ENCODE peak calls at places on chromosome 1, in four cellular contexts. One of them, this sample, is unnamed.

GRCh38 chr1:157960773-157961172 is 32.7 kb upstream of the KIRREL1 start:
- DNase-seq in sigmoid colon: no peak
- DNase-seq in breast epithelium: no peak
- DNase-seq in left lung: no peak
- DNase-seq in this sample: no peak

GRCh38 chr1:115555446-115555845 is 86.3 kb upstream of the VANGL1 start:
- DNase-seq in sigmoid colon: no peak
- DNase-seq in left lung: no peak
- DNase-seq in breast epithelium: no peak
- DNase-seq in this sample: no peak

GRCh38 chr1:6962956-6963915 is 178.0 kb downstream of the CAMTA1 start:
- DNase-seq in left lung: no peak
- DNase-seq in sigmoid colon: peak; percentile 71
- DNase-seq in breast epithelium: no peak
- DNase-seq in this sample: no peak

GRCh38 chr1:206706298-206706791 is 21.6 kb downstream of the MAPKAPK2 start:
- DNase-seq in left lung: no peak
- DNase-seq in breast epithelium: no peak
- DNase-seq in sigmoid colon: peak; percentile 82
- DNase-seq in this sample: peak; percentile 81

GRCh38 chr1:64982134-64982533 is 15.8 kb upstream of the JAK1 start:
- DNase-seq in left lung: no peak
- DNase-seq in sigmoid colon: no peak
- DNase-seq in breast epithelium: no peak
- DNase-seq in this sample: no peak

GRCh38 chr1:25714532-25714931 is 85.5 kb upstream of the SELENON start:
- DNase-seq in left lung: no peak
- DNase-seq in sigmoid colon: no peak
- DNase-seq in breast epithelium: no peak
- DNase-seq in this sample: no peak

GRCh38 chr1:217525773-217526490 is 105.0 kb downstream of the GPATCH2 start:
- DNase-seq in left lung: no peak
- DNase-seq in breast epithelium: no peak
- DNase-seq in sigmoid colon: no peak
- DNase-seq in this sample: no peak

GRCh38 chr1:20344738-20345137 is 54.1 kb downstream of the VWA5B1 start:
- DNase-seq in breast epithelium: no peak
- DNase-seq in left lung: no peak
- DNase-seq in sigmoid colon: no peak
- DNase-seq in this sample: no peak

GRCh38 chr1:65265296-65266271 is 43.8 kb upstream of the DNAJC6 start:
- DNase-seq in left lung: peak; percentile 80
- DNase-seq in sigmoid colon: no peak
- DNase-seq in breast epithelium: no peak
- DNase-seq in this sample: peak; percentile 81

GRCh38 chr1:248686815-248687214 is 15.8 kb downstream of the OR14I1 start:
- DNase-seq in breast epithelium: no peak
- DNase-seq in sigmoid colon: no peak
- DNase-seq in left lung: no peak
- DNase-seq in this sample: no peak

GRCh38 chr1:203813581-203814341 is 18.3 kb downstream of the ZBED6 start:
- DNase-seq in breast epithelium: no peak
- DNase-seq in left lung: no peak
- DNase-seq in sigmoid colon: no peak
- DNase-seq in this sample: no peak

GRCh38 chr1:211828584-211829342 is 1.8 kb downstream of the LPGAT1 start:
- DNase-seq in left lung: no peak
- DNase-seq in sigmoid colon: no peak
- DNase-seq in breast epithelium: no peak
- DNase-seq in this sample: no peak

GRCh38 chr1:200359610-200360163 is 50.1 kb downstream of the ZNF281 start:
- DNase-seq in left lung: no peak
- DNase-seq in sigmoid colon: no peak
- DNase-seq in breast epithelium: no peak
- DNase-seq in this sample: no peak

GRCh38 chr1:66317156-66317543 is 216.8 kb upstream of the SGIP1 start:
- DNase-seq in breast epithelium: no peak
- DNase-seq in sigmoid colon: no peak
- DNase-seq in left lung: no peak
- DNase-seq in this sample: no peak

GRCh38 chr1:224108991-224109390 is 4.9 kb upstream of the FBXO28 start:
- DNase-seq in left lung: no peak
- DNase-seq in sigmoid colon: no peak
- DNase-seq in breast epithelium: no peak
- DNase-seq in this sample: no peak

GRCh38 chr1:157562515-157562914 is 10.2 kb upstream of the FCRL5 start:
- DNase-seq in sigmoid colon: no peak
- DNase-seq in breast epithelium: no peak
- DNase-seq in left lung: no peak
- DNase-seq in this sample: no peak

GRCh38 chr1:89581859-89582258 is 51.1 kb upstream of the LRRC8C start:
- DNase-seq in left lung: no peak
- DNase-seq in sigmoid colon: no peak
- DNase-seq in breast epithelium: no peak
- DNase-seq in this sample: no peak

GRCh38 chr1:58282623-58283022 is 263.9 kb downstream of the OMA1 start:
- DNase-seq in left lung: no peak
- DNase-seq in breast epithelium: no peak
- DNase-seq in sigmoid colon: no peak
- DNase-seq in this sample: no peak

GRCh38 chr1:109238382-109238781 is 11.0 kb upstream of the CELSR2 start:
- DNase-seq in left lung: no peak
- DNase-seq in breast epithelium: no peak
- DNase-seq in sigmoid colon: no peak
- DNase-seq in this sample: no peak
- H3K27ac ChIP-seq in left lung: no peak overlapping the region
- H3K27ac ChIP-seq in breast epithelium: peak overlapping the region; percentile 76
- H3K27ac ChIP-seq in sigmoid colon: no peak overlapping the region
- H3K27ac ChIP-seq in this sample: no peak overlapping the region

GRCh38 chr1:30746212-30747027 is 11.2 kb downstream of the LAPTM5 start:
- DNase-seq in breast epithelium: no peak
- DNase-seq in left lung: no peak
- DNase-seq in sigmoid colon: no peak
- DNase-seq in this sample: no peak

GRCh38 chr1:30745834-30746208 is 11.8 kb downstream of the LAPTM5 start:
- DNase-seq in left lung: no peak
- DNase-seq in breast epithelium: no peak
- DNase-seq in sigmoid colon: no peak
- DNase-seq in this sample: peak; percentile 20

GRCh38 chr1:30748699-30749401 is 8.7 kb downstream of the LAPTM5 start:
- DNase-seq in left lung: no peak
- DNase-seq in sigmoid colon: no peak
- DNase-seq in breast epithelium: no peak
- DNase-seq in this sample: peak; percentile 59

GRCh38 chr1:30748098-30748698 is 9.4 kb downstream of the LAPTM5 start:
- DNase-seq in left lung: no peak
- DNase-seq in breast epithelium: peak; percentile 37
- DNase-seq in sigmoid colon: no peak
- DNase-seq in this sample: peak; percentile 96

GRCh38 chr1:30747028-30748008 is 10.3 kb downstream of the LAPTM5 start:
- DNase-seq in sigmoid colon: no peak
- DNase-seq in breast epithelium: no peak
- DNase-seq in left lung: no peak
- DNase-seq in this sample: no peak
- H3K36me3 ChIP-seq in sigmoid colon: no peaks in the 10 kb centered on the region
- H3K36me3 ChIP-seq in breast epithelium: no peaks in the 10 kb centered on the region
- H3K36me3 ChIP-seq in left lung: peaks cover 47% of the 10 kb centered on the region
- H3K36me3 ChIP-seq in this sample: no peaks in the 10 kb centered on the region

GRCh38 chr1:56572334-56573050 is 6.9 kb downstream of the PLPP3 start:
- DNase-seq in left lung: no peak
- DNase-seq in breast epithelium: no peak
- DNase-seq in sigmoid colon: no peak
- DNase-seq in this sample: no peak

GRCh38 chr1:56574794-56575193 is 4.6 kb downstream of the PLPP3 start:
- DNase-seq in sigmoid colon: no peak
- DNase-seq in left lung: no peak
- DNase-seq in breast epithelium: no peak
- DNase-seq in this sample: no peak

GRCh38 chr1:56575865-56576264 is 3.5 kb downstream of the PLPP3 start:
- DNase-seq in left lung: no peak
- DNase-seq in sigmoid colon: no peak
- DNase-seq in breast epithelium: no peak
- DNase-seq in this sample: no peak

GRCh38 chr1:56570924-56571372 is 8.4 kb downstream of the PLPP3 start:
- DNase-seq in sigmoid colon: no peak
- DNase-seq in breast epithelium: no peak
- DNase-seq in left lung: no peak
- DNase-seq in this sample: no peak

DNA sequence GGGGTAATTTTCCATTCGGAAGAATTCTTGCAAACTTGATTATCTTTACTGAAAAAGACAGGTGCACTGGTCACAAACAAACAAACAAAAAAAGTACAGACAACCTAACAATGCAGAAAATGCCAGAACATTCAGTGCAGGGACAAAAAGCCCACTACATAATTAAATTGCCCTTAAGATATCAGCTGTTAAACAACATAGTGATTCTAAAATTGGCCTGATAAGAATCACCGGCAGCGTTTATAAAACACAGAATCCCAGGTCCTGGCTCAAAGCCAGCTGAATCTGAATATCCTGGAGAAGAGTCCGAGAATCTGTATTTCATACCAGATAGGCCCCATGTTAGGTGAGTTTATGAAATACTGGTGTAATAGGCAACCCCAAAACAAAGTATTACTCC is 6.1 kb downstream of the PLPP3 start:
- DNase-seq in sigmoid colon: no peak
- DNase-seq in breast epithelium: no peak
- DNase-seq in left lung: no peak
- DNase-seq in this sample: no peak
- H3K4me3 ChIP-seq in sigmoid colon: no peak overlapping the region
- H3K4me3 ChIP-seq in breast epithelium: peak overlapping the region; percentile 90
- H3K4me3 ChIP-seq in left lung: peak overlapping the region; percentile 2
- H3K4me3 ChIP-seq in this sample: no peak overlapping the region

GRCh38 chr1:112998592-112999235 is 42.7 kb upstream of the SLC16A1 start:
- DNase-seq in breast epithelium: no peak
- DNase-seq in left lung: no peak
- DNase-seq in sigmoid colon: peak; percentile 91
- DNase-seq in this sample: no peak
- H3K27ac ChIP-seq in breast epithelium: no peak overlapping the region
- H3K27ac ChIP-seq in left lung: no peak overlapping the region
- H3K27ac ChIP-seq in sigmoid colon: peak overlapping the region; percentile 75
- H3K27ac ChIP-seq in this sample: no peak overlapping the region

GRCh38 chr1:155911156-155912055 is at the start of gene RIT1:
- DNase-seq in breast epithelium: peak; percentile 79
- DNase-seq in sigmoid colon: peak; percentile 95
- DNase-seq in left lung: peak; percentile 97
- DNase-seq in this sample: peak; percentile 95

GRCh38 chr1:155913969-155914757 is 3.0 kb upstream of the RIT1 start:
- DNase-seq in left lung: no peak
- DNase-seq in sigmoid colon: no peak
- DNase-seq in breast epithelium: no peak
- DNase-seq in this sample: no peak

GRCh38 chr1:155910621-155911121 is 478 bp downstream of the RIT1 start:
- DNase-seq in sigmoid colon: peak; percentile 69
- DNase-seq in breast epithelium: no peak
- DNase-seq in left lung: no peak
- DNase-seq in this sample: peak; percentile 72

GRCh38 chr1:155912056-155912536 is 947 bp upstream of the RIT1 start:
- DNase-seq in breast epithelium: no peak
- DNase-seq in sigmoid colon: no peak
- DNase-seq in left lung: no peak
- DNase-seq in this sample: no peak

DNA sequence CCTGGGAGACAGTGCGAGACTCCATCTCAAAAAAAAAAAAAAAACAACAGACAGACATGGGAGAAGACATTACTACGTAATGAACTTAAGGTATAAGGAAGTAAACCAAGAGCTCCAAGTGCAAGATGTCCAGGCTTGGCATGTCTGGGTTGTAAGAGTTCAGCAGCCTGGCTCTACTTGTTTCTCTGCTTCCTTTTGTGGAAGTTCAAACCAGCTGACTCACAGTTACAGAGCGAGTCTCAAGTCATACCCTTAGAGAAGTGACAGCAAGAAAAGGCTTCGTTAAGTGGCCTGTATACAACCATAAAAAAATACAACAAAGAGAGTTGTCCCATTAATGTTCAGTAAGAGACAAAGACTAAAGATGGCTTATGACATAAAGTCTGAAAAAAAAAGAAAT is 1.3 kb downstream of the RIT1 start:
- DNase-seq in breast epithelium: peak; percentile 56
- DNase-seq in sigmoid colon: no peak
- DNase-seq in left lung: no peak
- DNase-seq in this sample: no peak
- H3K36me3 ChIP-seq in breast epithelium: no peaks in the 10 kb centered on the region
- H3K36me3 ChIP-seq in sigmoid colon: peaks cover 52% of the 10 kb centered on the region
- H3K36me3 ChIP-seq in left lung: peaks cover 79% of the 10 kb centered on the region
- H3K36me3 ChIP-seq in this sample: peaks cover 91% of the 10 kb centered on the region

GRCh38 chr1:221725683-221726330 is 16.1 kb downstream of the DUSP10 start:
- DNase-seq in breast epithelium: no peak
- DNase-seq in left lung: no peak
- DNase-seq in sigmoid colon: no peak
- DNase-seq in this sample: no peak
- H3K4me3 ChIP-seq in breast epithelium: no peak overlapping the region
- H3K4me3 ChIP-seq in left lung: no peak overlapping the region
- H3K4me3 ChIP-seq in sigmoid colon: peak overlapping the region; percentile 2
- H3K4me3 ChIP-seq in this sample: no peak overlapping the region

GRCh38 chr1:179144621-179145020 is 62.8 kb downstream of the TOR3A start:
- DNase-seq in left lung: no peak
- DNase-seq in sigmoid colon: no peak
- DNase-seq in breast epithelium: no peak
- DNase-seq in this sample: no peak

GRCh38 chr1:179146476-179146875 is 64.6 kb downstream of the TOR3A start:
- DNase-seq in breast epithelium: no peak
- DNase-seq in left lung: no peak
- DNase-seq in sigmoid colon: no peak
- DNase-seq in this sample: peak; percentile 93

GRCh38 chr1:179143332-179143731 is 61.5 kb downstream of the TOR3A start:
- DNase-seq in left lung: no peak
- DNase-seq in breast epithelium: no peak
- DNase-seq in sigmoid colon: no peak
- DNase-seq in this sample: no peak

GRCh38 chr1:179146916-179147315 is 65.0 kb downstream of the TOR3A start:
- DNase-seq in left lung: no peak
- DNase-seq in breast epithelium: no peak
- DNase-seq in sigmoid colon: no peak
- DNase-seq in this sample: no peak

DNA sequence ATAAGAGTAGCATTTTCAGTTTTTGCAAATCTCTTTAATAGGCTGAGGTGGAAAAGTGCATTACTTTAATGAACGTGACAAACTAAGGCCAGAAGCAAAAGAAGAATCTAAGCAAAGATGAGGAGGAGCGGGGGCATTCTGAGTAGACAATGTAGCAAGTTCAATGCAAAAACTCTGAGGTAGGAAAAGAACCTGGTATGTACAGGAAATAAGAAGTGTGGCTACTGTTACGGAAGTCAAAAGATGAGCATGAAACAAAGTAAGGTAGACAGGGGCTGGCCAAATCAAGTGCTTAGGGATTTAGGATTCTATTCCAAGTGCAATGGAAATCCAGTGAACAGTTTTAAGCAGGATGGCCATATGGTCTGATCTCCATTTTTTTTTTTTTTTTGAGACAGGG is 63.7 kb downstream of the TOR3A start:
- DNase-seq in sigmoid colon: no peak
- DNase-seq in breast epithelium: no peak
- DNase-seq in left lung: no peak
- DNase-seq in this sample: peak; percentile 59
- H3K27ac ChIP-seq in sigmoid colon: no peak overlapping the region
- H3K27ac ChIP-seq in breast epithelium: no peak overlapping the region
- H3K27ac ChIP-seq in left lung: no peak overlapping the region
- H3K27ac ChIP-seq in this sample: peak overlapping the region; percentile 93

GRCh38 chr1:59316497-59317128 is 19.7 kb downstream of the FGGY start:
- DNase-seq in breast epithelium: no peak
- DNase-seq in sigmoid colon: no peak
- DNase-seq in left lung: no peak
- DNase-seq in this sample: no peak
- H3K36me3 ChIP-seq in breast epithelium: no peaks in the 10 kb centered on the region
- H3K36me3 ChIP-seq in sigmoid colon: no peaks in the 10 kb centered on the region
- H3K36me3 ChIP-seq in left lung: no peaks in the 10 kb centered on the region
- H3K36me3 ChIP-seq in this sample: no peaks in the 10 kb centered on the region

This sample was measured in WERI-Rb-1.